ENCODE peak calls at places on chromosomes 13 and 19, in six cellular contexts. W is CD4-positive, alpha-beta memory T cell; X is kidney epithelial cell; P is amniotic epithelial cell; R is AG04450; I is pons. F is an unnamed sample.
A peak's percentile ranks its signal among the peaks of the same experiment; 100 is the strongest.

GRCh38 chr19:47652285-47652684 is 43.4 kb downstream of the BICRA start:
- DNase-seq in X (no peak), I (no peak), P (no peak), R (no peak), W (no peak), F (no peak)

GRCh38 chr13:30105381-30105780 is 202.0 kb downstream of the KATNAL1 start:
- DNase-seq in W (no peak), R (no peak), X (no peak), I (no peak), P (no peak), F (peak; percentile 42)

GRCh38 chr19:47022541-47023447 is 3.2 kb downstream of the NPAS1 start:
- DNase-seq in I (no peak), P (no peak), R (no peak), W (no peak), X (no peak), F (no peak)

GRCh38 chr19:51246153-51246552 is 4.7 kb upstream of the SIGLECL1 start:
- DNase-seq in W (no peak), I (no peak), P (no peak), X (peak; percentile 62), R (no peak), F (no peak)

GRCh38 chr19:54905411-54905810 is 537 bp upstream of the NCR1 start:
- DNase-seq in I (no peak), P (no peak), X (no peak), R (no peak), W (no peak), F (no peak)

GRCh38 chr13:32695602-32696250 is 109.5 kb downstream of the PDS5B start:
- DNase-seq in R (no peak), I (no peak), W (no peak), X (no peak), P (no peak), F (no peak)

GRCh38 chr19:435707-436412 is 25.0 kb downstream of the SHC2 start:
- DNase-seq in W (no peak), I (no peak), X (no peak), P (no peak), R (no peak), F (no peak)

GRCh38 chr13:114106991-114107685 is 25.3 kb downstream of the RASA3 start:
- DNase-seq in X (no peak), P (no peak), I (no peak), W (no peak), R (no peak), F (no peak)

GRCh38 chr13:77429320-77430142 is 102.6 kb upstream of the MYCBP2 start:
- DNase-seq in P (peak; percentile 28), X (no peak), R (no peak), W (no peak), I (peak; percentile 78), F (no peak)

GRCh38 chr19:20247016-20247683 is 80.1 kb downstream of the ZNF486 start:
- DNase-seq in W (peak; percentile 32), X (no peak), R (no peak), P (peak; percentile 1), I (peak; percentile 73), F (no peak)

GRCh38 chr13:42494157-42494556 is 79.8 kb upstream of the TNFSF11 start:
- DNase-seq in W (peak; percentile 6), X (no peak), P (peak; percentile 36), I (no peak), R (no peak), F (no peak)

GRCh38 chr13:67416047-67416925 is 186.2 kb upstream of the PCDH9 start:
- DNase-seq in W (no peak), P (peak; percentile 44), X (no peak), I (no peak), R (peak; percentile 2), F (peak; percentile 48)

GRCh38 chr19:46726551-46726950 is 9.6 kb upstream of the PRKD2 start:
- DNase-seq in W (no peak), R (no peak), P (no peak), X (no peak), I (no peak), F (no peak)

GRCh38 chr13:78589206-78589605 is 14.1 kb downstream of the POU4F1 start:
- DNase-seq in P (peak; percentile 17), I (no peak), R (no peak), W (no peak), X (no peak), F (peak; percentile 64)

GRCh38 chr19:13146763-13147563 is 3.2 kb downstream of the STX10 start:
- DNase-seq in X (no peak), I (no peak), W (no peak), R (no peak), P (no peak), F (no peak)

GRCh38 chr19:1061987-1062386 is 5.0 kb upstream of the ARHGAP45 start:
- DNase-seq in I (no peak), R (no peak), P (no peak), X (no peak), W (no peak), F (no peak)

GRCh38 chr19:34370983-34371382 is 6.0 kb downstream of the GPI start:
- DNase-seq in R (no peak), W (no peak), P (no peak), I (no peak), X (no peak), F (no peak)

GRCh38 chr13:51731759-51732158 is 72.2 kb downstream of the DHRS12 start:
- DNase-seq in W (no peak), I (peak; percentile 78), R (no peak), P (peak; percentile 70), X (no peak), F (no peak)

GRCh38 chr19:38693380-38694223 is 46.2 kb downstream of the ACTN4 start:
- DNase-seq in R (no peak), P (peak; percentile 85), W (peak; percentile 56), X (peak; percentile 95), I (no peak), F (peak; percentile 39)

GRCh38 chr13:103883152-103883551 is 816.9 kb upstream of the SLC10A2 start:
- DNase-seq in W (no peak), I (peak; percentile 94), R (peak; percentile 89), P (peak; percentile 93), X (peak; percentile 86), F (peak; percentile 78)

GRCh38 chr13:99018418-99019180 is 40.7 kb upstream of the DOCK9 start:
- DNase-seq in X (no peak), W (no peak), P (peak; percentile 49), I (no peak), R (no peak), F (no peak)

GRCh38 chr19:47486900-47487299 is 2.9 kb upstream of the KPTN start:
- DNase-seq in R (no peak), X (no peak), I (no peak), P (no peak), W (no peak), F (no peak)